ENCODE peak calls at places on chromosome 22, in nine cellular contexts. V is uterus; J is CD4-positive, alpha-beta T cell; D is dorsolateral prefrontal cortex; O is adrenal gland; P is PC-9; K is pancreas; A is A549; Q is spleen. C is an unnamed sample.

GRCh38 chr22:30240541-30241417 is 5.8 kb downstream of the LIF start:
- DNase-seq in V (no peak), J (no peak), D (no peak), O (no peak), P (no peak), K (no peak), A (no peak), Q (no peak), C (no peak)

GRCh38 chr22:47213571-47214230 is 451.3 kb downstream of the TBC1D22A start:
- DNase-seq in V (no peak), J (peak; percentile 11), D (peak; percentile 9), O (peak; percentile 60), P (no peak), K (no peak), A (peak; percentile 28), Q (peak; percentile 82), C (peak; percentile 33)

GRCh38 chr22:23080542-23081290 is 10.4 kb downstream of the GNAZ start:
- DNase-seq in V (no peak), J (no peak), D (no peak), O (no peak), P (no peak), K (no peak), A (no peak), Q (no peak), C (no peak)

GRCh38 chr22:18059473-18059872 is 18.3 kb upstream of the PEX26 start:
- DNase-seq in V (no peak), J (no peak), D (no peak), O (no peak), P (no peak), K (no peak), A (no peak), Q (no peak), C (no peak)

GRCh38 chr22:50460942-50461341 is 13.9 kb downstream of the SBF1 start:
- DNase-seq in V (no peak), J (no peak), D (no peak), O (no peak), P (no peak), K (no peak), A (no peak), Q (no peak), C (peak; percentile 61)

GRCh38 chr22:31241200-31241599 is 29.1 kb downstream of the LIMK2 start:
- DNase-seq in V (no peak), J (no peak), D (no peak), O (no peak), P (peak; percentile 64), K (no peak), A (no peak), Q (no peak), C (no peak)

GRCh38 chr22:40462195-40462988 is 92.0 kb downstream of the SGSM3 start:
- DNase-seq in V (no peak), J (no peak), D (no peak), O (no peak), P (no peak), K (no peak), A (no peak), Q (no peak), C (no peak)

GRCh38 chr22:22770280-22770871 is 117.2 kb upstream of the IGLL5 start:
- DNase-seq in V (no peak), J (peak; percentile 19), D (no peak), O (peak; percentile 67), P (no peak), K (peak; percentile 85), A (peak; percentile 33), Q (no peak), C (peak; percentile 26)

GRCh38 chr22:46459347-46460065 is 77.9 kb downstream of the CELSR1 start:
- DNase-seq in V (no peak), J (no peak), D (no peak), O (no peak), P (no peak), K (no peak), A (no peak), Q (no peak), C (no peak)

GRCh38 chr22:30188911-30189310 is 57.6 kb downstream of the LIF start:
- DNase-seq in V (no peak), J (no peak), D (no peak), O (no peak), P (no peak), K (no peak), A (no peak), Q (no peak), C (no peak)

GRCh38 chr22:35971418-35972119 is 57.1 kb downstream of the RBFOX2 start:
- DNase-seq in V (peak; percentile 50), J (no peak), D (no peak), O (no peak), P (no peak), K (no peak), A (no peak), Q (no peak), C (no peak)

GRCh38 chr22:32994046-32994827 is 63.9 kb downstream of the SYN3 start:
- DNase-seq in V (no peak), J (no peak), D (peak; percentile 43), O (no peak), P (no peak), K (no peak), A (no peak), Q (no peak), C (no peak)
- H3K27ac ChIP-seq in V (no peak overlapping the region), J (no peak overlapping the region), D (no peak overlapping the region), O (no peak overlapping the region), P (no peak overlapping the region), K (no peak overlapping the region), A (no peak overlapping the region), Q (no peak overlapping the region), C (peak overlapping the region; percentile 95)

GRCh38 chr22:37019309-37020191 is at the start of the genes MPST and TST:
- DNase-seq in V (peak; percentile 76), J (no peak), D (peak; percentile 70), O (peak; percentile 79), P (peak; percentile 62), K (peak; percentile 91), A (no peak), Q (peak; percentile 91), C (peak; percentile 44)
- TF ChIP-seq CTCF in V (peak; percentile 66), J (no peak), D (no peak), O (peak; percentile 34), P (peak; percentile 37), K (no peak), A (no peak), Q (no peak), C (no peak)

GRCh38 chr22:42396621-42397331 is 35.4 kb downstream of the NFAM1 start:
- DNase-seq in V (no peak), J (no peak), D (peak; percentile 28), O (peak; percentile 60), P (no peak), K (no peak), A (no peak), Q (peak; percentile 92), C (no peak)
- H3K27ac ChIP-seq in V (no peak overlapping the region), J (no peak overlapping the region), D (no peak overlapping the region), O (peak overlapping the region; percentile 56), P (no peak overlapping the region), K (peak overlapping the region; percentile 65), A (no peak overlapping the region), Q (peak overlapping the region; percentile 63), C (peak overlapping the region; percentile 4)

GRCh38 chr22:41762980-41763779 is 37.3 kb upstream of the CCDC134 start:
- DNase-seq in V (no peak), J (no peak), D (no peak), O (no peak), P (no peak), K (peak; percentile 62), A (no peak), Q (peak; percentile 79), C (no peak)
- TF ChIP-seq CTCF in V (no peak), J (no peak), D (peak; percentile 24), O (no peak), P (peak; percentile 68), K (no peak), A (peak; percentile 23), Q (no peak), C (no peak)

GRCh38 chr22:37187552-37187890 is 526 bp downstream of the C1QTNF6 start:
- DNase-seq in V (peak; percentile 38), J (no peak), D (no peak), O (no peak), P (peak; percentile 45), K (no peak), A (no peak), Q (no peak), C (peak; percentile 22)

GRCh38 chr22:37189011-37189466 is 992 bp upstream of the C1QTNF6 start:
- DNase-seq in V (no peak), J (no peak), D (no peak), O (no peak), P (peak; percentile 99), K (no peak), A (no peak), Q (no peak), C (no peak)

GRCh38 chr22:37186997-37187522 is 987 bp downstream of the C1QTNF6 start:
- DNase-seq in V (no peak), J (no peak), D (no peak), O (no peak), P (no peak), K (no peak), A (no peak), Q (peak; percentile 63), C (no peak)

GRCh38 chr22:37186228-37186996 is 1.6 kb downstream of the C1QTNF6 start:
- DNase-seq in V (no peak), J (no peak), D (no peak), O (peak; percentile 68), P (peak; percentile 80), K (peak; percentile 20), A (peak; percentile 78), Q (peak; percentile 79), C (peak; percentile 92)

GRCh38 chr22:37187891-37188761 is at the start of gene C1QTNF6:
- DNase-seq in V (peak; percentile 62), J (no peak), D (no peak), O (peak; percentile 67), P (peak; percentile 85), K (peak; percentile 59), A (no peak), Q (peak; percentile 75), C (peak; percentile 26)
- H3K27ac ChIP-seq in V (peak within 1 kb of the TSS; percentile 93), J (no peak within 1 kb of the TSS), D (no peak within 1 kb of the TSS), O (peak within 1 kb of the TSS; percentile 67), P (peak within 1 kb of the TSS; percentile 94), K (peak within 1 kb of the TSS; percentile 64), A (peak within 1 kb of the TSS; percentile 100), Q (peak within 1 kb of the TSS; percentile 51), C (peak within 1 kb of the TSS; percentile 96)

GRCh38 chr22:25791556-25791955 is 49.6 kb downstream of the MYO18B start:
- DNase-seq in V (no peak), J (no peak), D (no peak), O (no peak), P (no peak), K (no peak), A (no peak), Q (no peak), C (no peak)

GRCh38 chr22:25797891-25798290 is 55.9 kb downstream of the MYO18B start:
- DNase-seq in V (no peak), J (no peak), D (no peak), O (no peak), P (no peak), K (no peak), A (no peak), Q (no peak), C (no peak)

GRCh38 chr22:25800766-25801165 is 58.8 kb downstream of the MYO18B start:
- DNase-seq in V (no peak), J (no peak), D (no peak), O (no peak), P (no peak), K (no peak), A (no peak), Q (no peak), C (no peak)

DNA sequence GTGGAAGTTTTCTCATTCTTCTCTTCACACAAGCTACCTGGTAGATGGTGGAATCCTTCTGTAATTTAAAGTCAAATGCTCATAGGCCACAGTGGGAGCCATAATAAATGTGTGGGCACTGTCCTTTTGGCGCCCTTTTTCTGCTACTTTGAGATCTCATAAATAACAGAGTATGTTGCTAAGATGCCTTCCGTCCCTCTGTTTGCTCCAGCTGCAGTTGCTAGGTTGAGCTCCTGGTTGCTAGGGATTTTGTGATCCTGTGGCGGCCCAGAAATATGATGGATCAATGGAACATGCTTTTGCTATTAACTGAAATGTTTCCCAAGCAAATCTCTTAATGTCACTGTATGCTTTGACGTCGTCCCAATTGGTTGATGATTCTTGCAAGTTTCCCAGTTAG is 53.4 kb downstream of the MYO18B start:
- DNase-seq in V (no peak), J (no peak), D (no peak), O (no peak), P (no peak), K (no peak), A (no peak), Q (no peak), C (no peak)
- TF ChIP-seq CTCF in V (no peak), J (no peak), D (no peak), O (no peak), P (no peak), K (no peak), A (no peak), Q (no peak), C (no peak)